ENCODE peak calls at places on chromosomes 11 and 22, in seven cellular contexts. One of them, this sample, is unnamed.

GRCh38 chr11:99432677-99433076 is 411.9 kb downstream of the CNTN5 start:
- DNase-seq in non-pigmented ciliary epithelial cell: no peak
- DNase-seq in stimulated activated CD4-positive, alpha-beta T cell treated with anti-CD3 and anti-CD28 coated beads, Interleukin-1b, Interleukin-23, amount 100 ng/mL, for 1 hour: no peak
- DNase-seq in astrocyte: no peak
- DNase-seq in cerebellar cortex: no peak
- DNase-seq in pons: no peak
- DNase-seq in neural crest cell: no peak
- DNase-seq in this sample: no peak

GRCh38 chr11:76630600-76630999 is 39.9 kb downstream of the LRRC32 start:
- DNase-seq in non-pigmented ciliary epithelial cell: no peak
- DNase-seq in stimulated activated CD4-positive, alpha-beta T cell treated with anti-CD3 and anti-CD28 coated beads, Interleukin-1b, Interleukin-23, amount 100 ng/mL, for 1 hour: no peak
- DNase-seq in astrocyte: no peak
- DNase-seq in cerebellar cortex: no peak
- DNase-seq in pons: no peak
- DNase-seq in neural crest cell: no peak
- DNase-seq in this sample: no peak

GRCh38 chr22:11627798-11628650 is 3900.0 kb upstream of the OR11H1 start:
- DNase-seq in non-pigmented ciliary epithelial cell: no peak
- DNase-seq in stimulated activated CD4-positive, alpha-beta T cell treated with anti-CD3 and anti-CD28 coated beads, Interleukin-1b, Interleukin-23, amount 100 ng/mL, for 1 hour: no peak
- DNase-seq in astrocyte: no peak
- DNase-seq in cerebellar cortex: no peak
- DNase-seq in pons: no peak
- DNase-seq in neural crest cell: no peak
- DNase-seq in this sample: no peak

GRCh38 chr22:42368379-42369249 is 63.6 kb downstream of the NFAM1 start:
- DNase-seq in non-pigmented ciliary epithelial cell: no peak
- DNase-seq in stimulated activated CD4-positive, alpha-beta T cell treated with anti-CD3 and anti-CD28 coated beads, Interleukin-1b, Interleukin-23, amount 100 ng/mL, for 1 hour: no peak
- DNase-seq in astrocyte: no peak
- DNase-seq in cerebellar cortex: no peak
- DNase-seq in pons: no peak
- DNase-seq in neural crest cell: no peak
- DNase-seq in this sample: no peak

GRCh38 chr22:32499666-32500065 is 25.1 kb downstream of the FBXO7 start:
- DNase-seq in non-pigmented ciliary epithelial cell: no peak
- DNase-seq in stimulated activated CD4-positive, alpha-beta T cell treated with anti-CD3 and anti-CD28 coated beads, Interleukin-1b, Interleukin-23, amount 100 ng/mL, for 1 hour: no peak
- DNase-seq in astrocyte: no peak
- DNase-seq in cerebellar cortex: no peak
- DNase-seq in pons: no peak
- DNase-seq in neural crest cell: no peak
- DNase-seq in this sample: no peak

GRCh38 chr22:19612866-19613572 is 88.8 kb upstream of the CLDN5 start:
- DNase-seq in non-pigmented ciliary epithelial cell: no peak
- DNase-seq in stimulated activated CD4-positive, alpha-beta T cell treated with anti-CD3 and anti-CD28 coated beads, Interleukin-1b, Interleukin-23, amount 100 ng/mL, for 1 hour: no peak
- DNase-seq in astrocyte: no peak
- DNase-seq in cerebellar cortex: no peak
- DNase-seq in pons: no peak
- DNase-seq in neural crest cell: no peak
- DNase-seq in this sample: no peak

GRCh38 chr11:124535552-124536232 is 7.8 kb downstream of the OR8B12 start:
- DNase-seq in non-pigmented ciliary epithelial cell: no peak
- DNase-seq in stimulated activated CD4-positive, alpha-beta T cell treated with anti-CD3 and anti-CD28 coated beads, Interleukin-1b, Interleukin-23, amount 100 ng/mL, for 1 hour: no peak
- DNase-seq in astrocyte: no peak
- DNase-seq in cerebellar cortex: no peak
- DNase-seq in pons: no peak
- DNase-seq in neural crest cell: no peak
- DNase-seq in this sample: no peak

GRCh38 chr11:28512143-28512756 is 404.1 kb downstream of the METTL15 start:
- DNase-seq in non-pigmented ciliary epithelial cell: no peak
- DNase-seq in stimulated activated CD4-positive, alpha-beta T cell treated with anti-CD3 and anti-CD28 coated beads, Interleukin-1b, Interleukin-23, amount 100 ng/mL, for 1 hour: no peak
- DNase-seq in astrocyte: no peak
- DNase-seq in cerebellar cortex: no peak
- DNase-seq in pons: no peak
- DNase-seq in neural crest cell: no peak
- DNase-seq in this sample: no peak

This sample was measured in keratinocyte.